ENCODE peak calls at places on chromosomes 12 and 14, in four cellular contexts. T is HEK293T, H is HepG2, P is K562. A is an unnamed sample.
A peak's percentile ranks its signal among the peaks of the same experiment; 100 is the strongest.

GRCh38 chr14:88323520-88324199 is 591 bp upstream of the KCNK10 start:
- DNase-seq in T (peak; percentile 37), H (no peak), P (no peak), A (peak; percentile 70)

GRCh38 chr12:7869137-7869536 is 3.6 kb downstream of the SLC2A14 start:
- DNase-seq in T (no peak), H (no peak), P (no peak), A (no peak)

GRCh38 chr12:57477710-57478681 is 1.7 kb downstream of the ARHGAP9 start:
- DNase-seq in T (no peak), H (no peak), P (peak; percentile 48), A (no peak)

GRCh38 chr12:57726884-57727757 is 11.4 kb downstream of the AGAP2 start:
- DNase-seq in T (no peak), H (no peak), P (no peak), A (peak; percentile 47)

GRCh38 chr12:65891987-65892481 is 67.8 kb downstream of the HMGA2 start:
- DNase-seq in T (no peak), H (no peak), P (no peak), A (no peak)

GRCh38 chr12:91138337-91138905 is 27.1 kb upstream of the LUM start:
- DNase-seq in T (no peak), H (no peak), P (no peak), A (no peak)

GRCh38 chr14:52061380-52061779 is 7.5 kb downstream of the NID2 start:
- DNase-seq in T (no peak), H (no peak), P (no peak), A (no peak)

GRCh38 chr12:46524778-46525177 is 152.2 kb upstream of the SLC38A2 start:
- DNase-seq in T (no peak), H (no peak), P (no peak), A (no peak)

GRCh38 chr12:116559330-116560080 is at the start of gene MAP1LC3B2:
- DNase-seq in T (no peak), H (peak; percentile 15), P (peak; percentile 87), A (no peak)

GRCh38 chr14:62694075-62694474 is 351.2 kb downstream of the KCNH5 start:
- DNase-seq in T (no peak), H (no peak), P (no peak), A (no peak)

GRCh38 chr14:90375934-90376333 is 20.9 kb upstream of the CALM1 start:
- DNase-seq in T (no peak), H (no peak), P (no peak), A (no peak)

GRCh38 chr14:63308723-63309317 is 9.9 kb downstream of the GPHB5 start:
- DNase-seq in T (peak; percentile 33), H (peak; percentile 40), P (peak; percentile 10), A (peak; percentile 62)

GRCh38 chr14:105492966-105493871 is 2.2 kb downstream of the TEDC1 start:
- DNase-seq in T (no peak), H (no peak), P (no peak), A (no peak)

GRCh38 chr12:118980407-118981014 is 830 bp upstream of the SRRM4 start:
- DNase-seq in T (no peak), H (no peak), P (no peak), A (peak; percentile 67)

GRCh38 chr14:23608454-23608853 is 27.7 kb upstream of the DHRS2 start:
- DNase-seq in T (no peak), H (no peak), P (no peak), A (no peak)

GRCh38 chr14:58646479-58646878 is 8.7 kb downstream of the DACT1 start:
- DNase-seq in T (no peak), H (no peak), P (peak; percentile 64), A (no peak)

GRCh38 chr12:80627773-80628172 is 79.7 kb upstream of the MYF6 start:
- DNase-seq in T (no peak), H (no peak), P (no peak), A (no peak)

GRCh38 chr14:96564389-96564788 is 62.2 kb downstream of the PAPOLA start:
- DNase-seq in T (no peak), H (no peak), P (no peak), A (no peak)

GRCh38 chr14:63443988-63444387 is 99.2 kb downstream of the PPP2R5E start:
- DNase-seq in T (no peak), H (no peak), P (no peak), A (no peak)

GRCh38 chr12:72141381-72141780 is 130.8 kb upstream of the TRHDE start:
- DNase-seq in T (peak; percentile 21), H (peak; percentile 5), P (peak; percentile 27), A (no peak)

GRCh38 chr14:47722929-47723693 is 47.7 kb upstream of the MDGA2 start:
- DNase-seq in T (no peak), H (no peak), P (no peak), A (no peak)

GRCh38 chr12:124441443-124442190 is 125.8 kb downstream of the NCOR2 start:
- DNase-seq in T (no peak), H (no peak), P (peak; percentile 54), A (no peak)

GRCh38 chr12:55515696-55516095 is 23.5 kb downstream of the OR6C68 start:
- DNase-seq in T (no peak), H (peak; percentile 15), P (no peak), A (no peak)

GRCh38 chr12:47207829-47208248 is 128.1 kb upstream of the AMIGO2 start:
- DNase-seq in T (no peak), H (no peak), P (no peak), A (no peak)

GRCh38 chr12:127485528-127485927 is 781.4 kb upstream of the TMEM132C start:
- DNase-seq in T (no peak), H (no peak), P (no peak), A (no peak)

GRCh38 chr12:57591567-57592325 is 754 bp downstream of the PIP4K2C start:
- DNase-seq in T (no peak), H (no peak), P (peak; percentile 48), A (no peak)

GRCh38 chr12:104605685-104606084 is 148.9 kb downstream of the CHST11 start:
- DNase-seq in T (no peak), H (no peak), P (no peak), A (peak; percentile 17)

GRCh38 chr12:67593041-67593870 is 55.3 kb upstream of the DYRK2 start:
- DNase-seq in T (no peak), H (no peak), P (no peak), A (no peak)

GRCh38 chr12:64796205-64796845 is 28.1 kb upstream of the TBC1D30 start:
- DNase-seq in T (peak; percentile 65), H (peak; percentile 92), P (peak; percentile 67), A (peak; percentile 44)

GRCh38 chr12:92470608-92471021 is 232.2 kb upstream of the PLEKHG7 start:
- DNase-seq in T (no peak), H (no peak), P (no peak), A (no peak)

GRCh38 chr14:61498303-61498702 is 176.9 kb downstream of the PRKCH start:
- DNase-seq in T (no peak), H (no peak), P (no peak), A (no peak)

GRCh38 chr12:7832059-7832696 is 40.5 kb downstream of the SLC2A14 start:
- DNase-seq in T (peak; percentile 70), H (peak; percentile 62), P (peak; percentile 37), A (peak; percentile 34)

GRCh38 chr12:90943248-90943647 is 11.7 kb downstream of the CCER1 start:
- DNase-seq in T (no peak), H (no peak), P (no peak), A (no peak)

GRCh38 chr14:77027538-77028383 is 747 bp downstream of the IRF2BPL start:
- DNase-seq in T (peak; percentile 59), H (no peak), P (peak; percentile 76), A (peak; percentile 58)

GRCh38 chr14:105219753-105220152 is 28.6 kb upstream of the BTBD6 start:
- DNase-seq in T (no peak), H (no peak), P (no peak), A (no peak)

GRCh38 chr14:80637726-80638619 is 303.6 kb downstream of the CEP128 start:
- DNase-seq in T (no peak), H (no peak), P (no peak), A (no peak)

GRCh38 chr14:80629606-80630005 is 311.9 kb downstream of the CEP128 start:
- DNase-seq in T (no peak), H (no peak), P (no peak), A (no peak)

GRCh38 chr14:80638620-80639215 is 302.8 kb downstream of the CEP128 start:
- DNase-seq in T (no peak), H (no peak), P (no peak), A (no peak)

GRCh38 chr14:80636071-80636470 is 305.5 kb downstream of the CEP128 start:
- DNase-seq in T (no peak), H (no peak), P (no peak), A (no peak)

GRCh38 chr14:80634106-80634758 is 307.3 kb downstream of the CEP128 start:
- DNase-seq in T (no peak), H (no peak), P (no peak), A (no peak)
- TF ChIP-seq ELF4 in T (no peak), H (no peak), P (no peak), A (no peak)

GRCh38 chr14:54347044-54347443 is 49.8 kb upstream of the CDKN3 start:
- DNase-seq in T (no peak), H (no peak), P (no peak), A (no peak)

GRCh38 chr14:54346257-54346656 is 50.5 kb upstream of the CDKN3 start:
- DNase-seq in T (no peak), H (no peak), P (no peak), A (no peak)

GRCh38 chr14:54349713-54350112 is 47.1 kb upstream of the CDKN3 start:
- DNase-seq in T (no peak), H (no peak), P (no peak), A (no peak)

GRCh38 chr14:54348923-54349615 is 47.7 kb upstream of the CDKN3 start:
- DNase-seq in T (no peak), H (no peak), P (no peak), A (no peak)

DNA sequence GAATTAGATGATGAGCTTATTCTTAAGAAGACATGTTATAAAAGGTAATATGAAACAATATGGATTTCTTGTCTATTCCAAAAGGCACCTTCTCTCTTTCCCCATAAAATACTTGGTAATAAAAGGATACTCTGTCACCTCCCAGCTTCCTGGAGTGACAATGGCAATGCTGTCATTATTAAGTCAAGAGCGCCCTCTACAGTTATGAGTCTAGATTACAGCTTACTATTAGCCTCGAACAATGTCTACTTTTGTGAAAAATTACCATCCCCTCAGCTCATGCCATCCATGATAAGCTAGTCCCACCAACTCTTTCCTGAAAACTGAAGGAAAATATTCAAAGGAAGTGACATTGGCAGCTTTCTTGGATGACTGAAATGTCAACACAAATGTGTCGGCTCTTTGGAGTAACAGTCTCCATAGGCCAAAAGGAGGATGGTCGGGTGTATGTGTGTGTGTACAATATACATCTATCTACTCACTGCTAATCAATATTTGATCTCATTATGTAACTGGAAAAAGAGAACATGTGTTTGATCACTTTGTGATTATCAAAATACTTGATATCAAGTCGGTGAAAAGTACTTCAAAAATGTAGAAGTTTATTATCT is 48.7 kb upstream of the CDKN3 start:
- DNase-seq in T (peak; percentile 57), H (peak; percentile 75), P (peak; percentile 51), A (no peak)
- TF ChIP-seq ELF4 in T (no peak), H (no peak), P (no peak), A (no peak)

GRCh38 chr14:74786916-74787315 is 23.8 kb downstream of the YLPM1 start:
- DNase-seq in T (no peak), H (no peak), P (no peak), A (no peak)
- TF ChIP-seq ELF4 in T (no peak), H (no peak), P (no peak), A (no peak)

DNA sequence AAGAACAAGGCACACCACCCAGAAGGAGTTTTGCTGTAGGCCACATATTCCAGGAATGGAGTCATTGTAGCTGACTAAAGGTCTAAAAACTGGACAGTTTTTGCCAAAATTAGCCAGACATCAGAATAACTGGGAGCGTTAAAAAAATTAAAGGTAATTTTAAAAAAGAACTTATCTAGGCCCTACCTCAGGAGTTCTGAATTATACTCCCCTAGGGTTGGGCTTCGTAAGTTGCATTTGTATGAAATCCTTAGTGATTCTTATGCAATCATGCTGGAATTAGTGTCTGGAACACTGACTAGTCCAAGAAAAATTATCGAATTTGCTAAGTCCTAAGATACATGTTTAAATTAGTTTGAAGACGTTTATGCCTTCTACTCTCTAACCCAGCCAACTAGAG is 987.6 kb downstream of the GALC start:
- DNase-seq in T (no peak), H (no peak), P (no peak), A (no peak)
- TF ChIP-seq ELF4 in T (no peak), H (no peak), P (no peak), A (no peak)

A was measured in WTC11.